ENCODE peak calls at places on chromosomes 7 and 10, in eight cellular contexts. N, C, L, S, B, W, Z and J are unnamed samples. For H3K9me3, the result is how much of the 10 kb centered on the place peaks cover.

GRCh38 chr7:129053938-129054437 is 923 bp downstream of the TNPO3 start:
- DNase-seq in N (no peak), C (no peak), L (no peak), S (peak), B (no peak), W (peak), Z (no peak), J (no peak)

GRCh38 chr7:136956232-136956631 is 87.8 kb downstream of the CHRM2 start:
- DNase-seq in N (no peak), C (no peak), L (no peak), S (no peak), B (no peak), W (peak), Z (no peak), J (no peak)

GRCh38 chr10:110544958-110545537 is 22.4 kb upstream of the SMC3 start:
- DNase-seq in N (no peak), C (no peak), L (no peak), S (no peak), B (no peak), W (peak), Z (no peak), J (no peak)

GRCh38 chr10:87579563-87579962 is 74.9 kb downstream of the MINPP1 start:
- DNase-seq in N (no peak), C (no peak), L (no peak), S (no peak), B (no peak), W (peak), Z (no peak), J (no peak)

GRCh38 chr10:49173848-49174247 is 14.3 kb downstream of the TMEM273 start:
- DNase-seq in N (no peak), C (no peak), L (no peak), S (no peak), B (no peak), W (no peak), Z (no peak), J (no peak)

GRCh38 chr7:12327922-12328321 is 75.7 kb downstream of the VWDE start:
- DNase-seq in N (no peak), C (no peak), L (no peak), S (no peak), B (no peak), W (no peak), Z (no peak), J (no peak)

GRCh38 chr10:49115796-49116508 is 630 bp upstream of the VSTM4 start:
- DNase-seq in N (no peak), C (no peak), L (no peak), S (no peak), B (no peak), W (no peak), Z (no peak), J (no peak)

GRCh38 chr10:48399551-48399950 is 93.1 kb downstream of the MAPK8 start:
- DNase-seq in N (no peak), C (no peak), L (no peak), S (no peak), B (no peak), W (no peak), Z (no peak), J (no peak)

GRCh38 chr7:151626422-151627115 is 106.9 kb upstream of the RHEB start:
- DNase-seq in N (peak), C (no peak), L (no peak), S (peak), B (peak), W (no peak), Z (peak), J (peak)

GRCh38 chr7:98922392-98923107 is 44.2 kb downstream of the TRRAP start:
- DNase-seq in N (peak), C (no peak), L (no peak), S (no peak), B (peak), W (peak), Z (peak), J (peak)

DNA sequence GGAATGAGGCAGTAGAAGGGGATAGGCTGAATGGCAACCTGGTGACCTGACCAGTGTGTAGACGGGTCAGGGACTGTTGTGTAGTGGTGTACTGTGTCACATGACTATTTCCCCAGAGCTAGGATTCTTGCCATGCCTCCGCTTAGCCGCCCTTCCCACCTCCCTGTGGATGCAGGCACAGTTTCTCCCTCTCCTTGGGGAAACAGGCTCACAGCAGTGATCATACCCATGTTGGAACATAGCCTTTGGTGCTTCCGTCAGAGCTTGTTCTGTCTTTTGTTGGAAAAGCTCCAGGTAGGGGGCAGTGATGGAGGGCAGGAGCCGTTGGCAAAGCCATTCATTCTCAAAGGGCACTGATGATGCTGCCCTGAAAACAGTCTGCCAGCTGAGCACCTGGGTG is 44.3 kb downstream of the OGDH start:
- DNase-seq in N (no peak), C (no peak), L (no peak), S (no peak), B (no peak), W (no peak), Z (peak), J (no peak)
- H3K4me3 ChIP-seq in N (no peak), C (no peak), L (no peak), S (no peak), B (no peak), W (no peak), Z (no peak), J (no peak)

GRCh38 chr10:69941730-69942129 is 110.9 kb upstream of the MACROH2A2 start:
- DNase-seq in N (no peak), C (no peak), L (no peak), S (no peak), B (no peak), W (no peak), Z (no peak), J (no peak)
- TF ChIP-seq POLR2A in N (no peak), C (no peak), L (no peak), S (no peak), B (no peak), W (no peak), Z (no peak), J (no peak)

GRCh38 chr10:43648392-43649148 is at the start of gene ZNF32:
- DNase-seq in N (peak), C (peak), L (peak), S (peak), B (peak), W (peak), Z (peak), J (peak)
- H3K9me3 ChIP-seq in N (under half), C (under half), L (under half), S (under half), B (under half), W (under half), Z (under half), J (under half)

GRCh38 chr10:76089626-76090185 is 658.3 kb downstream of the LRMDA start:
- DNase-seq in N (no peak), C (no peak), L (no peak), S (no peak), B (no peak), W (no peak), Z (no peak), J (no peak)

GRCh38 chr10:76085002-76085401 is 653.6 kb downstream of the LRMDA start:
- DNase-seq in N (no peak), C (no peak), L (no peak), S (no peak), B (no peak), W (no peak), Z (no peak), J (no peak)

GRCh38 chr10:76082956-76083355 is 651.5 kb downstream of the LRMDA start:
- DNase-seq in N (no peak), C (no peak), L (peak), S (peak), B (no peak), W (peak), Z (no peak), J (no peak)

GRCh38 chr10:76085773-76086570 is 654.5 kb downstream of the LRMDA start:
- DNase-seq in N (no peak), C (no peak), L (no peak), S (no peak), B (no peak), W (no peak), Z (no peak), J (no peak)

DNA sequence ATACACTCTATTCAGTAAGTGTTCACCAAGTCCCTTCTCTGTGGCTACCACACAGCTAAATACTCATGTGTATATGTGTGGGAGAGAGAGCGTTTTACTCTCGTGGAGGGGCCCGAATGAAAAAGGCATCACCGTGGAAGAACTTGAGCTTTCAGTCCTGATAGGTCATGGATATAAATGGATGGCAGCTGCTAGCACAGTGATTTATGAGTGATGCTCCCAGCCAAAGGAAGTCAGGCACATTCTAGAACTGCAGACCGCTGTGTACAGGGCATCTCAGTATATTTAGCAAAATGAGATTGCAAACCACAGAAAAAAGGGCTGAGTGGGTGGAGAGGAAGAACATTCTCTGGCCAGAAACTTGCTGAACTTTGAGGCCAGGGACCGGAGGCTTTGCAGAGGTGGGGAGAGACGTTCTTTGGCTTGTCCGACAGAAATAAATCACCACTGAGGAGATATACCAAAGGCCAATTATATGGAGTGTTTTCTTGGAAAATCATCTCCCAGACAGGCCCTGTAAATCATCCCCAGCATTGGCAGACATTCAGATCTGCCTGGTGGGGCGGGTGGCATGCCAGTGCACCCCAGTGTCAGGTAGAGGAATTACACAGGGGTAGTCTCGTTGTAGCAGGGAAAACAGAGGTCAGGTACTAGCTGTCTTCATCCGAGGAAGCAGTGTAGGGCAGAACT is 655.3 kb downstream of the LRMDA start:
- DNase-seq in N (peak), C (no peak), L (no peak), S (peak), B (no peak), W (peak), Z (peak), J (peak)
- H3K4me3 ChIP-seq in N (no peak), C (no peak), L (no peak), S (no peak), B (no peak), W (no peak), Z (peak), J (no peak)

DNA sequence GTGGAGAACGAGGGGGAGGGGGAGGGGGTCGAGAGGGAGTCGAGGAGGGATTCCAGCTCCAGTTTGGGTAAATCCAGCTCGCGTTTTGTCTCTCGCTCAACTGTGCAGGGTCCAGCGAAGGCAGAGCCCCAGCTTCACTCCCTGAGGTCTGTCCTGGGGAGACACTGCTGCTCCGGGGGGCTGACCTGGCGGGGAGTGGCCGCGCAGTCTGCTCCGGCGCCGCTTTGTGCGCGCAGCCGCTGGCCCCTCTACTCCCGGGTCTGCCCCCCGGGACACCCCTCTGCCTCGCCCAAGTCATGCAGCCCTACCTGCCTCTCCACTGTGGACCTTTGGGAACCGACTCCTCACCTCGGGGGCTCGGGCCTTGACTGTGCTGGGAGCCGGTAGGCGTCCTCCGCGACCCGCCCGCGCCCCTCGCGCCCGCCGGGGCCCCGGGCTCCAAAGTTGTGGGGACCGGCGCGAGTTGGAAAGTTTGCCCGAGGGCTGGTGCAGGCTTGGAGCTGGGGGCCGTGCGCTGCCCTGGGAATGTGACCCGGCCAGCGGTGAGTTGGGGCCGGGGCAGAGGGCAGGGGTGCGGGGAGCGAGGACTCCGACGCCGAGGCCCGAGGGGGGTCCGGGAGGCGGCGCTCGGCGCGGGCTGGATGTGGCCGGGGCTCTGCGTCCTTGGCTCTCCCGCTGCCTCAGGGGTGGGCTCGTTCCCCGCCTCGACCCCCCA is at the start of gene TET1:
- DNase-seq in N (peak), C (no peak), L (peak), S (peak), B (peak), W (peak), Z (peak), J (peak)
- TF ChIP-seq POLR2A in N (peak), C (peak), L (peak), S (peak), B (no peak), W (peak), Z (no peak), J (no peak)

DNA sequence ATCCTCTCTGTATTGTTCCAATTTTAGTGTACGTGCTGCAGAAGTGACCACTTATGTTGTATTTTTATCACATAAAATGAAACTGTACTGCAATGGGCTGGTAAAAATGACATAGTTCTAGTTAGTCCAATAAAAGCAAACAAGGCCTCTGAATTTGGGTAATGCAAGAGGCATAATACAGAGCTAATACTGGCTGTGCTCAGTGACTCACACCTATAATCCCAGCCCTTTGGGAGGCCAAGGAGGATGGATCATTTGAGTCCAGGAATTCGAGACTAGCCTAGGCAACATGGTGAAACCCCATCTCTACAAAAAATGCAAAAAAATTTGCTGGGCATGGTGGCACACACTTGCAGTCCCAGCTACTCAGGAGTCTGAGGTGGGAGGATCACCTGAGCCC is 70.2 kb downstream of the ABI1 start:
- DNase-seq in N (no peak), C (no peak), L (no peak), S (no peak), B (no peak), W (peak), Z (no peak), J (no peak)
- H3K9me3 ChIP-seq in N (under half), C (under half), L (under half), S (under half), B (under half), W (under half), Z (under half), J (under half)

GRCh38 chr7:73373741-73374140 is 45.8 kb downstream of the FKBP6 start:
- DNase-seq in N (no peak), C (no peak), L (no peak), S (no peak), B (no peak), W (no peak), Z (no peak), J (peak)
- H3K4me3 ChIP-seq in N (no peak), C (no peak), L (no peak), S (no peak), B (no peak), W (no peak), Z (no peak), J (no peak)

DNA sequence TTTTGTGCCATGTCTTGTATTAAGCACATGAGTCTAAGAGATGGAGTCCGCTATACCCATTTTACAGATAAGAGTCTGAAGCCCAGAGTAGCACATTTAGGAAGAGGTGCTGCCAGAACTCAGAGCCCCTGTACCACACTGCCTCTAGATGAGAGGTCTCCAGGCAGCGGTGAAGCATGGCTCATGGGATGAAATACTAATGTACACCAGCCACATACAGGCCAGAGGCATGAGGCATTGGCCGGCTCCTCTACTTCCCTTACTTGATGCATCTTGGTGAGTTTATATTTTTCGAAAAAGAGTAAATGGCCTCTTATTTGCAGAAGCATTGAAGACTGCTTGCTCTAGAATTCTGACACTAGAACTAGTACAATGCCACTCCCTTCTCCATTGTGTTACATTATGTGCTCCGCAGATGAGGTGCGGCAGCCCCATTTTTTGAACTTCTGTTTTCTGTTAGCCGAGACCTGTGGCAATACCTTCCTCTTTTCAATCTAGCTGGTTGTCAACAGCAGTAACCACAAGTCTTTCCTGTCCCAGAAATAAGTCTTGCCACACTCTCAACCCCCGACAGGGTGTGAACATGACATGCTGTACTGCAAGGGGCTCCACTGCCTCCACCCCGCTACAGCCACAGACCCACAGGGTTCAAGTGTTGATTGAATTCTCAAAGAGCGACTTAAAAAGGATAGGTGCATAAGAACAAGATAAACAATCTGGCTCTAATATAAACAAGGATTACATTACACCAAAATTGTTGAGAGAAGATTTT is 145.3 kb downstream of the CELF2 start:
- DNase-seq in N (peak), C (peak), L (no peak), S (no peak), B (peak), W (no peak), Z (peak), J (peak)
- TF ChIP-seq POLR2A in N (no peak), C (no peak), L (no peak), S (no peak), B (no peak), W (no peak), Z (no peak), J (no peak)

GRCh38 chr7:158010956-158011698 is 576.5 kb downstream of the PTPRN2 start:
- DNase-seq in N (no peak), C (no peak), L (no peak), S (no peak), B (no peak), W (no peak), Z (no peak), J (no peak)

GRCh38 chr7:158009886-158010285 is 577.7 kb downstream of the PTPRN2 start:
- DNase-seq in N (no peak), C (no peak), L (no peak), S (no peak), B (no peak), W (no peak), Z (no peak), J (no peak)

GRCh38 chr7:158013085-158013668 is 574.4 kb downstream of the PTPRN2 start:
- DNase-seq in N (no peak), C (no peak), L (no peak), S (no peak), B (no peak), W (no peak), Z (no peak), J (no peak)

GRCh38 chr7:158015403-158016116 is 572.1 kb downstream of the PTPRN2 start:
- DNase-seq in N (no peak), C (no peak), L (no peak), S (no peak), B (peak), W (no peak), Z (no peak), J (peak)

GRCh38 chr7:158011941-158012340 is 575.7 kb downstream of the PTPRN2 start:
- DNase-seq in N (no peak), C (no peak), L (no peak), S (no peak), B (no peak), W (no peak), Z (no peak), J (no peak)
- H3K9me3 ChIP-seq in N (under half), C (under half), L (under half), S (under half), B (under half), W (under half), Z (under half), J (under half)